ENCODE peak calls at places on chromosomes 1 and 21, in seven cellular contexts. One of them, this sample, is unnamed.
A peak's percentile ranks its signal among the peaks of the same experiment; 100 is the strongest.

GRCh38 chr1:64687725-64688285 is 57.1 kb upstream of the RAVER2 start:
- DNase-seq in aorta: no peak
- DNase-seq in mesendoderm: no peak
- DNase-seq in CD8-positive, alpha-beta memory T cell: no peak
- DNase-seq in GM12878: no peak
- DNase-seq in HepG2: no peak
- DNase-seq in body of pancreas: peak; percentile 30
- DNase-seq in this sample: no peak

GRCh38 chr1:27961646-27962221 is 2.0 kb downstream of the XKR8 start:
- DNase-seq in aorta: no peak
- DNase-seq in mesendoderm: no peak
- DNase-seq in HepG2: no peak
- DNase-seq in body of pancreas: peak; percentile 18
- DNase-seq in CD8-positive, alpha-beta memory T cell: no peak
- DNase-seq in GM12878: no peak
- DNase-seq in this sample: no peak

GRCh38 chr1:163774390-163774789 is 452.6 kb downstream of the NUF2 start:
- DNase-seq in body of pancreas: no peak
- DNase-seq in CD8-positive, alpha-beta memory T cell: no peak
- DNase-seq in HepG2: no peak
- DNase-seq in GM12878: no peak
- DNase-seq in mesendoderm: no peak
- DNase-seq in aorta: no peak
- DNase-seq in this sample: no peak

GRCh38 chr1:117655220-117655577 is 49.4 kb downstream of the TENT5C start:
- DNase-seq in HepG2: no peak
- DNase-seq in GM12878: no peak
- DNase-seq in body of pancreas: peak; percentile 90
- DNase-seq in mesendoderm: no peak
- DNase-seq in aorta: no peak
- DNase-seq in CD8-positive, alpha-beta memory T cell: no peak
- DNase-seq in this sample: no peak

GRCh38 chr21:10430007-10430406 is 91.4 kb upstream of the TPTE start:
- DNase-seq in HepG2: no peak
- DNase-seq in aorta: no peak
- DNase-seq in CD8-positive, alpha-beta memory T cell: no peak
- DNase-seq in GM12878: no peak
- DNase-seq in body of pancreas: no peak
- DNase-seq in mesendoderm: no peak
- DNase-seq in this sample: no peak

GRCh38 chr1:206739411-206740076 is 31.0 kb upstream of the IL19 start:
- DNase-seq in body of pancreas: no peak
- DNase-seq in aorta: no peak
- DNase-seq in GM12878: peak; percentile 99
- DNase-seq in mesendoderm: peak; percentile 75
- DNase-seq in HepG2: no peak
- DNase-seq in CD8-positive, alpha-beta memory T cell: peak; percentile 59
- DNase-seq in this sample: peak; percentile 72

GRCh38 chr21:42254631-42255030 is 35.7 kb downstream of the ABCG1 start:
- DNase-seq in HepG2: no peak
- DNase-seq in mesendoderm: no peak
- DNase-seq in body of pancreas: no peak
- DNase-seq in GM12878: no peak
- DNase-seq in aorta: no peak
- DNase-seq in CD8-positive, alpha-beta memory T cell: no peak
- DNase-seq in this sample: no peak

GRCh38 chr1:54519709-54520108 is 28.3 kb upstream of the ACOT11 start:
- DNase-seq in GM12878: no peak
- DNase-seq in mesendoderm: peak; percentile 73
- DNase-seq in body of pancreas: peak; percentile 18
- DNase-seq in CD8-positive, alpha-beta memory T cell: no peak
- DNase-seq in HepG2: no peak
- DNase-seq in aorta: no peak
- DNase-seq in this sample: no peak

GRCh38 chr1:22807340-22807739 is 96.7 kb downstream of the EPHB2 start:
- DNase-seq in CD8-positive, alpha-beta memory T cell: no peak
- DNase-seq in GM12878: no peak
- DNase-seq in body of pancreas: no peak
- DNase-seq in aorta: no peak
- DNase-seq in mesendoderm: no peak
- DNase-seq in HepG2: no peak
- DNase-seq in this sample: no peak

GRCh38 chr1:13967707-13968106 is 267.7 kb downstream of the PRDM2 start:
- DNase-seq in mesendoderm: no peak
- DNase-seq in body of pancreas: no peak
- DNase-seq in CD8-positive, alpha-beta memory T cell: no peak
- DNase-seq in GM12878: no peak
- DNase-seq in HepG2: no peak
- DNase-seq in aorta: no peak
- DNase-seq in this sample: no peak

GRCh38 chr1:82034812-82035211 is 234.1 kb downstream of the ADGRL2 start:
- DNase-seq in HepG2: no peak
- DNase-seq in CD8-positive, alpha-beta memory T cell: no peak
- DNase-seq in aorta: no peak
- DNase-seq in body of pancreas: no peak
- DNase-seq in GM12878: no peak
- DNase-seq in mesendoderm: peak; percentile 10
- DNase-seq in this sample: peak; percentile 31

GRCh38 chr1:237953238-237953637 is 62.5 kb upstream of the ZP4 start:
- DNase-seq in HepG2: no peak
- DNase-seq in mesendoderm: peak; percentile 62
- DNase-seq in aorta: no peak
- DNase-seq in GM12878: no peak
- DNase-seq in CD8-positive, alpha-beta memory T cell: no peak
- DNase-seq in body of pancreas: no peak
- DNase-seq in this sample: no peak

GRCh38 chr1:184315254-184315653 is 71.6 kb upstream of the C1orf21 start:
- DNase-seq in CD8-positive, alpha-beta memory T cell: no peak
- DNase-seq in body of pancreas: no peak
- DNase-seq in GM12878: no peak
- DNase-seq in HepG2: no peak
- DNase-seq in aorta: no peak
- DNase-seq in mesendoderm: no peak
- DNase-seq in this sample: no peak

GRCh38 chr1:54220004-54220811 is 20.2 kb downstream of the MRPL37 start:
- DNase-seq in body of pancreas: peak; percentile 80
- DNase-seq in GM12878: no peak
- DNase-seq in CD8-positive, alpha-beta memory T cell: no peak
- DNase-seq in HepG2: peak; percentile 13
- DNase-seq in aorta: peak; percentile 88
- DNase-seq in mesendoderm: peak; percentile 52
- DNase-seq in this sample: peak; percentile 87

GRCh38 chr1:174074757-174075156 is 52.6 kb upstream of the RC3H1 start:
- DNase-seq in aorta: no peak
- DNase-seq in CD8-positive, alpha-beta memory T cell: no peak
- DNase-seq in HepG2: no peak
- DNase-seq in body of pancreas: no peak
- DNase-seq in mesendoderm: no peak
- DNase-seq in GM12878: no peak
- DNase-seq in this sample: no peak

GRCh38 chr1:218380125-218380977 is 35.2 kb downstream of the TGFB2 start:
- DNase-seq in mesendoderm: peak; percentile 6
- DNase-seq in HepG2: peak; percentile 87
- DNase-seq in CD8-positive, alpha-beta memory T cell: no peak
- DNase-seq in aorta: no peak
- DNase-seq in GM12878: no peak
- DNase-seq in body of pancreas: peak; percentile 59
- DNase-seq in this sample: peak; percentile 37

GRCh38 chr1:218374972-218375371 is 29.8 kb downstream of the TGFB2 start:
- DNase-seq in CD8-positive, alpha-beta memory T cell: no peak
- DNase-seq in body of pancreas: no peak
- DNase-seq in HepG2: no peak
- DNase-seq in GM12878: no peak
- DNase-seq in aorta: no peak
- DNase-seq in mesendoderm: no peak
- DNase-seq in this sample: no peak

GRCh38 chr1:218377143-218377660 is 32.1 kb downstream of the TGFB2 start:
- DNase-seq in HepG2: peak; percentile 77
- DNase-seq in GM12878: no peak
- DNase-seq in body of pancreas: no peak
- DNase-seq in aorta: no peak
- DNase-seq in CD8-positive, alpha-beta memory T cell: peak; percentile 21
- DNase-seq in mesendoderm: no peak
- DNase-seq in this sample: peak; percentile 83

GRCh38 chr1:218374401-218374848 is 29.3 kb downstream of the TGFB2 start:
- DNase-seq in GM12878: no peak
- DNase-seq in body of pancreas: no peak
- DNase-seq in CD8-positive, alpha-beta memory T cell: no peak
- DNase-seq in aorta: no peak
- DNase-seq in HepG2: no peak
- DNase-seq in mesendoderm: no peak
- DNase-seq in this sample: peak; percentile 58

DNA sequence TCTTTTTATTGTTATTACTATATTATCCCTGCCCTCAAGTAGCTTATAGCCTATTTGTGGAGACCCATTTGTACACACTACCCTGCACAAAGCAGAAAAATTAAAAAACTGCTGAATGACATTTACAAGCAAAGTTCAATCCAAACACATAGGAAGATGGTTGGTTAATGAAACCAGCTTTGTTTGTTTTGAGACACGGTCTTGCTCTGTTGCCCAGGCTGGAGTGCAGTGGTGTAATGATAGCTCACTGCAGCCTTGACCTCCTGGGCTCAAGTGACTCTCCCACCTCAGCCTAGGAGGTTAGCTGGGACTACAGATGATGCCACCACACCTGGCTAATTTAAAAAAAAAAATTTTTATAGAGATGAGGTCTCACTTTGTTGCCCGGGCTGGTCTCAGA is 31.6 kb downstream of the TGFB2 start:
- DNase-seq in body of pancreas: no peak
- DNase-seq in HepG2: peak; percentile 38
- DNase-seq in aorta: no peak
- DNase-seq in mesendoderm: no peak
- DNase-seq in CD8-positive, alpha-beta memory T cell: no peak
- DNase-seq in GM12878: no peak
- DNase-seq in this sample: no peak
- H3K4me3 ChIP-seq in body of pancreas: no peak overlapping the region
- H3K4me3 ChIP-seq in HepG2: no peak overlapping the region
- H3K4me3 ChIP-seq in aorta: no peak overlapping the region
- H3K4me3 ChIP-seq in mesendoderm: no peak overlapping the region
- H3K4me3 ChIP-seq in CD8-positive, alpha-beta memory T cell: no peak overlapping the region
- H3K4me3 ChIP-seq in GM12878: no peak overlapping the region
- H3K4me3 ChIP-seq in this sample: no peak overlapping the region

DNA sequence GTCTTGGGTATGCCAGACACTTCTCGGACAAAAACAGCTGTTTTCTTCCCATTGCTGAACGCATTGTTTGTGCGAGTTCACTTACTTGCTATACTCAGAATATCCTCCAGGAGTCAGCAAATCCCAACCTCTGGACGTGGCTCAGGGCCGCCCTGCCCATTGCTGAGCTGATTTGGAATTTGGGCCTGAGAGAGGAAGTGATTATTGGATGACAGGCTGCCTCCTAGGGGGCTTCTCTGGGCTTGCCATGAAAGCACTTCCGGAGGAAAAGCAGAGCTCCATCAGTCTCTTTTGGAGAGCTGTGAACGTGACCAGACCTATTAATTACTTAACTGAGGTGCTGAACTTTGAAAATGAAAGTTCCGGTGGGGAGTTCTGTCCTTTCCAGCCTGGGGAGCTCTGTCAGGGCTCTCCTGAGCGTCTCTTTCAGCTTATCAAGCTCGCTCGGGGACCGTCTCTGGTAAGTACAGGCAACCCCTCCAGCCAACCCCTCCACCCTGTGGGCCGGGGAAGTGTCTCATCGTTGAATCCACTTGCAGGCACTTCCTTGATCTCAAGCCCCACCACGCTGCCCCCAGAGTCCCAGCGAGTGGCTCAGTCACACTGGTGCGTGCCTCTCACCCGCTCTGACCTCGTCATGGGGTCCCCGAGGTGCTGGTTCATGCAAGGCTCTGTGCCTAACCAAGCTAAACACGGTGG is 76.9 kb downstream of the CLIC6 start:
- DNase-seq in aorta: peak; percentile 84
- DNase-seq in body of pancreas: peak; percentile 70
- DNase-seq in CD8-positive, alpha-beta memory T cell: peak; percentile 39
- DNase-seq in mesendoderm: peak; percentile 98
- DNase-seq in GM12878: peak; percentile 26
- DNase-seq in HepG2: peak; percentile 90
- DNase-seq in this sample: peak; percentile 96
- H3K4me1 ChIP-seq in aorta: no peaks in the 10 kb centered on the region
- H3K4me1 ChIP-seq in body of pancreas: peaks cover 23% of the 10 kb centered on the region
- H3K4me1 ChIP-seq in CD8-positive, alpha-beta memory T cell: no peaks in the 10 kb centered on the region
- H3K4me1 ChIP-seq in mesendoderm: no peaks in the 10 kb centered on the region
- H3K4me1 ChIP-seq in GM12878: peaks cover 8% of the 10 kb centered on the region
- H3K4me1 ChIP-seq in HepG2: peaks cover 44% of the 10 kb centered on the region
- H3K4me1 ChIP-seq in this sample: peaks cover 18% of the 10 kb centered on the region

DNA sequence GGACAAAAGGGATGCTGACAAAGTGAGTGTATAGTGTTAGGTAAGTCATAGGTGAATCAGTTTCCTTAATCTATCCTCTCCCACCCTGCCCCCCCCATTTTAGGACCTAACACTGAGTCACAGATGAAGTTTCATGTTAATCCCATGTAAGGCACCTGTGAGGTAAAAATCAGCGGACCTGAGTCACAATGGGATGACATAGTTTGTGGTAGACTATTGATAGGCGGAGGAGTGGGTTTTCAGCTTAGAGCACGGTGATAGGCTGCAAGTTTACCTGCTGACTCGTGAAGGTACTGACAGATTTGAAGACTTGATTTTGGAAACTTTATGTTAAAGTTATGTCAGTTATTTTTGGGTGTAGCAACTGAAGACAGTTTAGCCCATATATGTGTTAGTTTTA is 1.7 kb downstream of the TOR1AIP1 start:
- DNase-seq in HepG2: peak; percentile 45
- DNase-seq in aorta: no peak
- DNase-seq in body of pancreas: no peak
- DNase-seq in mesendoderm: peak; percentile 86
- DNase-seq in GM12878: peak; percentile 56
- DNase-seq in CD8-positive, alpha-beta memory T cell: peak; percentile 67
- DNase-seq in this sample: no peak
- H3K27ac ChIP-seq in HepG2: peak overlapping the region; percentile 97
- H3K27ac ChIP-seq in aorta: no peak overlapping the region
- H3K27ac ChIP-seq in body of pancreas: peak overlapping the region; percentile 100
- H3K27ac ChIP-seq in mesendoderm: peak overlapping the region; percentile 95
- H3K27ac ChIP-seq in GM12878: peak overlapping the region; percentile 96
- H3K27ac ChIP-seq in CD8-positive, alpha-beta memory T cell: peak overlapping the region; percentile 100
- H3K27ac ChIP-seq in this sample: no peak overlapping the region

DNA sequence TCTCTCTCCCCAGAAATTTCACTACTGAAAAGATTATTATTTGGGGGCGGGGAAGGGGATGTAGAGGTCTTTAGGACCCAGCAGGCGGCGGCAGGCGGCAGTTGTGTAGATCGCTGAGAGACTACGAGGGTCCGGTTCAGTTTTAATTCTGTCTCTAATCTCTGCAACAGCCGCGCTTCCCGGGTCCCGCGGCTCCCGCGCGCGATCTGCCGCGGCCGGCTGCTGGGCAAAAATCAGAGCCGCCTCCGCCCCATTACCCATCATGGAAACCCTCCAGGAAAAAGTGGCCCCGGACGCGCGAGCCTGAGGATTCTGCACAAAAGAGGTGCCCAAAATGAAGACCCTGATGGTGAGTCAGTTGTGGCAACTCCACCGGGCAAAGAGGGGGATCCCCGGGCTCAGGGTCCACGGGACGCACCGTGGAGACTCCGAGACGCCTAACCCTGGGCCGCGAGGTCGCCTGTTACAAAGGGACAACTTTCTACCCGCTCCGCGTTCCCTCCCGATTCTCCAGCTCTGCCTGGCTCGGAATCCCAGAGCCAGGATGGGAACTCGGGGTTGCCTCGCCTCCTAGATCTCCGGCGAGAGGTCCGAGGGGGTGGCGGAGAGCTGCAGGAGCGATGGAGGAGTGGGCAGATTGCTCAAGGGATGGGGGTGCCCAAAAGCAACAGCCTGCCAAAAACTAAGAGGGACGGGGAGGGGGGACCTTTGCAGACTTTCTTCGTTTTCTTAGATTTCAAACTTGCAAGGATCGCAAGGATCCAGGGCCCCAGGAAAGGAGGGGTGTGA is at the start of gene ST6GALNAC5:
- DNase-seq in aorta: peak; percentile 80
- DNase-seq in body of pancreas: peak; percentile 10
- DNase-seq in CD8-positive, alpha-beta memory T cell: no peak
- DNase-seq in HepG2: no peak
- DNase-seq in GM12878: no peak
- DNase-seq in mesendoderm: peak; percentile 76
- DNase-seq in this sample: no peak
- H3K4me3 ChIP-seq in aorta: peak within 1 kb of the TSS; percentile 57
- H3K4me3 ChIP-seq in body of pancreas: no peak within 1 kb of the TSS
- H3K4me3 ChIP-seq in CD8-positive, alpha-beta memory T cell: peak within 1 kb of the TSS; percentile 15
- H3K4me3 ChIP-seq in HepG2: no peak within 1 kb of the TSS
- H3K4me3 ChIP-seq in GM12878: no peak within 1 kb of the TSS
- H3K4me3 ChIP-seq in mesendoderm: peak within 1 kb of the TSS; percentile 76
- H3K4me3 ChIP-seq in this sample: no peak within 1 kb of the TSS

This sample was measured in SJCRH30.